ENCODE peak calls at places on chromosomes 11 and 22, in five cellular contexts. H is prostate gland, G is transverse colon, O is endothelial cell of umbilical vein, E is stomach. Z is an unnamed sample.
A peak's percentile ranks its signal among the peaks of the same experiment; 100 is the strongest.

GRCh38 chr11:85627332-85627997 is at the start of gene DLG2:
- DNase-seq in H (peak; percentile 12), G (no peak), O (peak; percentile 55), E (no peak), Z (peak; percentile 34)

GRCh38 chr22:20106205-20106848 is 9.6 kb upstream of the RANBP1 start:
- DNase-seq in H (no peak), G (no peak), O (no peak), E (no peak), Z (no peak)

GRCh38 chr11:119066481-119066880 is 1.1 kb upstream of the VPS11 start:
- DNase-seq in G (no peak), E (no peak), O (no peak), H (no peak), Z (no peak)

GRCh38 chr11:46983598-46983997 is 47.0 kb downstream of the CSTPP1 start:
- DNase-seq in E (no peak), H (no peak), G (peak; percentile 17), O (no peak), Z (no peak)

GRCh38 chr11:114219559-114220349 is 76.4 kb upstream of the NNMT start:
- DNase-seq in H (no peak), G (no peak), O (peak; percentile 95), E (no peak), Z (peak; percentile 70)

GRCh38 chr11:114088216-114088615 is 28.7 kb downstream of the ZBTB16 start:
- DNase-seq in E (no peak), G (no peak), H (no peak), O (no peak), Z (no peak)

GRCh38 chr11:128246364-128247234 is 340.8 kb downstream of the ETS1 start:
- DNase-seq in O (no peak), G (no peak), E (no peak), H (no peak), Z (no peak)

GRCh38 chr22:40116496-40117200 is 61.1 kb upstream of the TNRC6B start:
- DNase-seq in E (no peak), H (no peak), G (no peak), O (no peak), Z (no peak)

GRCh38 chr22:17559188-17559587 is 4.1 kb upstream of the SLC25A18 start:
- DNase-seq in G (no peak), E (no peak), H (no peak), O (no peak), Z (no peak)

GRCh38 chr11:126408496-126408895 is 53.0 kb downstream of the ST3GAL4 start:
- DNase-seq in E (no peak), G (no peak), O (no peak), H (no peak), Z (no peak)

DNA sequence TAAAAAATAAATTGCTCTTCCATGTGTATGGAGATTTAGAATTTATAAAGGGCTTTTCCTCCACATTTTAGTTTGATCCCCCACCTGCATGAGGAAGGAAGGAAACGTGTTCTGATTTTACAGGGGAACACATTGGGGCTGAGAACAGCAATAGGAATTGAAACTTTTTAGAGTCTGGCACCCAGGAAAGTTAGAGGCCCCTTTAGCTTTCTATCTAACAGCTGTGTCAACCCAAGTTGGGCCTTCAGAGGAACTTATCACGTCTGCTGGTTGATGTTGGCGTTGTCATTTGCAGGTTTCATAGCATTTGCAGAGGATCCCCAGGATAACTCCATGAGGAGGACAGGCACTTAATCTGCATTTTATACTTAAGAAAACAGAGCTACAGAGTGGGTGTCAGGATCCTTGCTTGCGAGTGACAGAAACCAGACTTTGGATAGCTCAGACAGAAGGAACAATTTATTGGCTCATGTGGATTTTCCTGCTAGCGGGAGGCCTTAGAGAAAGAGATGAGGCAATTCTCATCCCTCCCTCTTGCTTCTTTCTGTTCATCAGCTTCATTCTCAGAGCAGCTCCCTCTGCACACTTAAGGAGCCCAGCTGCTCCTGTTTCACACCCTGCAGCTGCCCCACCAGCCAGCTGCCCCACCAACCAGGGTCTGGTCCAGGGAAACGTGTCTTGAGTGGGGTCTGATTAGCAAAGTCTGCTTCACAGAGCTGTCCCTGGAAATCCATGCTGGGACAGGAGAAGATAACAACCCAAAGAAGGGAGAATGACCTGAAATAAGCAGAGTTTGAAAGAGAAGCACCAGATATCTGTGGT is 92.5 kb upstream of the OR4B1 start:
- DNase-seq in O (no peak), G (no peak), H (no peak), E (no peak), Z (no peak)
- TF ChIP-seq POLR2A in O (no peak), G (no peak), H (no peak), E (no peak), Z (no peak)

GRCh38 chr11:111978028-111978771 is 41.1 kb downstream of the DIXDC1 start:
- DNase-seq in O (peak; percentile 79), G (peak; percentile 37), E (no peak), H (peak; percentile 85), Z (peak; percentile 91)

GRCh38 chr11:111976614-111977140 is 39.5 kb downstream of the DIXDC1 start:
- DNase-seq in E (no peak), G (no peak), H (peak; percentile 53), O (no peak), Z (no peak)

GRCh38 chr11:111976119-111976518 is 39.0 kb downstream of the DIXDC1 start:
- DNase-seq in E (no peak), H (no peak), O (peak; percentile 44), G (no peak), Z (no peak)

GRCh38 chr11:111975076-111975806 is 38.1 kb downstream of the DIXDC1 start:
- DNase-seq in O (peak; percentile 88), H (no peak), E (no peak), G (no peak), Z (peak; percentile 38)

DNA sequence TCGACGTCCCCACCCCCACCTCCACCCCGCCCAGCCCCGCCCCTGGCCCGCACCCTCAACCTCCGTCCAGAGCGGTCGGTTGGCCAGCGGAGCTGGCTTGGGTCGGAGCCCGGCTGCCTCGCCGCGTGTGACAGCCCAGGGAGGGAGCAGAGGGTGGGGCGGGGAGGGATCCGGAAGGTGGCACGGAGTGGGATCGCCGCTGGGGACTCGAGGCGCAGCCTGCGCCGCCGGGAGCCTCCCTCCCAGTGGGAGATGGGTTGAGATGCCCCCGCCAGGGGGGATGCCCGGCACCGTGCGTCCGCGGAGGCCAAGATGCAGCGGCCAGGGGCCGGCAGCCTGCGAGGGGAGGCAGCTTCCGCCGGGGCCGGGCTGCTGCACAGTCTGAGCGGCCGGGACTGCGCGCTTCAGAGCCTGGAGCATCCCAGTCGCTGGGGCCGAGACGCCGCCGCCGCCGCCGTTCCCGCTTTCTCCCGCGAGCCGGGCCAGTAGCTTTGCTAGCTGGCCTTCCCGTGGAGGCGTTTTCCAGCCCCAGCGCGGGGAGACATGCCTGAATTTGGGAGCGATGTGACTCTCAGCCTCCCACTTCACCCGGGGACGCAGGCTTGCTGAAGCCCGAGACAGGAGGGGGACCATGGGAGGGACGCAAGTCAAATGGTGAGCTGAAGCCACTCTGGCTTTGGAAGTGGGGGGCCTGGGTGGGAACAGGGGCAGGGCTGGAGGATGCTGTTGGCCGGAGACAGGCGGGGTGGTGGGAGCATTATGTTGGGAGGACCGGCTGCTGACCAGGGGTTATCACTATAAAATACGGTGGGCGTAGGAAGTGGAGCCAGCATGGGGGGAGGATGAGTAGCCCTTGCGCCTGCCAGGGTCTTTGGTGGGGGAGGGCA is 40.2 kb downstream of the DIXDC1 start:
- DNase-seq in O (peak; percentile 45), G (peak; percentile 67), H (peak; percentile 69), E (peak; percentile 68), Z (peak; percentile 81)
- TF ChIP-seq POLR2A in O (no peak), G (no peak), H (peak; percentile 13), E (no peak), Z (no peak)

GRCh38 chr22:21964918-21965484 is 12.4 kb upstream of the PPM1F start:
- DNase-seq in O (no peak), E (no peak), G (no peak), H (no peak), Z (no peak)
- TF ChIP-seq POLR2A in O (no peak), E (no peak), G (no peak), H (no peak), Z (no peak)

GRCh38 chr11:123360267-123360936 is 69.7 kb upstream of the GRAMD1B start:
- DNase-seq in H (no peak), G (no peak), E (no peak), O (no peak), Z (no peak)

GRCh38 chr11:123354371-123354770 is 75.7 kb upstream of the GRAMD1B start:
- DNase-seq in E (no peak), H (no peak), O (no peak), G (no peak), Z (no peak)

GRCh38 chr11:123357990-123358827 is 71.9 kb upstream of the GRAMD1B start:
- DNase-seq in O (no peak), G (peak; percentile 14), H (no peak), E (no peak), Z (peak; percentile 35)

GRCh38 chr11:123356539-123356938 is 73.5 kb upstream of the GRAMD1B start:
- DNase-seq in H (no peak), G (no peak), O (no peak), E (no peak), Z (no peak)

DNA sequence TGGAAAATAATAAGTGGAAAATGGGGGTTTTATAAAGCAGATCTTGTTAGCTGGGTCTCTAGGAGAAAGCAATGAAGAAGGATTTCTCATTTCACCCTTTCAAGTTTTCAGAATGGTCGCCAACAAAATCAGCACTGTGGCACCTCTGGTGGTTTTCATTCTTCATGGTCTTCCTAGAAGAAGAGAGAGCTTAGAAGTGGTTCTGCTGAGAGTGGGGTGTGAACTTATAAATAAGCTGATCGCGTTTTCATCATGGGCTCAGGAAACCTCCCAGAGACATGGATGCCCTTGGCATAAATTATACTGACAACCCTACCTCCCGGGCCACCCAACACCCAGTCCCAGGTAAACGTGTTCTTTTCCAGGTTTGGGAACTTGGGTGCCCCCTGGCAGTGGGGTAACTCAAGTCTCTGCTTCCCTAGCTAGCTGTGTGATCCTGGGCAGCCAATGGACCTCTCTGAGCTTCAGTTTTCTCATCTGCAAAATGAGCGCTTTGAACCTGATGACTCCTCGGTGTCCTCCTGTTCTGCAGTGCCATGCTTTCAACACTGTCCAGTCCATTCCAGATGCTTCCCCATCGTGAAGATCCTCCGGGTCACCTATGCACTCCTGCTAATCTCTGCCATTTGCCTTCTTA is 72.6 kb upstream of the GRAMD1B start:
- DNase-seq in O (no peak), G (no peak), H (no peak), E (no peak), Z (no peak)
- TF ChIP-seq POLR2A in O (no peak), G (no peak), H (no peak), E (no peak), Z (no peak)

DNA sequence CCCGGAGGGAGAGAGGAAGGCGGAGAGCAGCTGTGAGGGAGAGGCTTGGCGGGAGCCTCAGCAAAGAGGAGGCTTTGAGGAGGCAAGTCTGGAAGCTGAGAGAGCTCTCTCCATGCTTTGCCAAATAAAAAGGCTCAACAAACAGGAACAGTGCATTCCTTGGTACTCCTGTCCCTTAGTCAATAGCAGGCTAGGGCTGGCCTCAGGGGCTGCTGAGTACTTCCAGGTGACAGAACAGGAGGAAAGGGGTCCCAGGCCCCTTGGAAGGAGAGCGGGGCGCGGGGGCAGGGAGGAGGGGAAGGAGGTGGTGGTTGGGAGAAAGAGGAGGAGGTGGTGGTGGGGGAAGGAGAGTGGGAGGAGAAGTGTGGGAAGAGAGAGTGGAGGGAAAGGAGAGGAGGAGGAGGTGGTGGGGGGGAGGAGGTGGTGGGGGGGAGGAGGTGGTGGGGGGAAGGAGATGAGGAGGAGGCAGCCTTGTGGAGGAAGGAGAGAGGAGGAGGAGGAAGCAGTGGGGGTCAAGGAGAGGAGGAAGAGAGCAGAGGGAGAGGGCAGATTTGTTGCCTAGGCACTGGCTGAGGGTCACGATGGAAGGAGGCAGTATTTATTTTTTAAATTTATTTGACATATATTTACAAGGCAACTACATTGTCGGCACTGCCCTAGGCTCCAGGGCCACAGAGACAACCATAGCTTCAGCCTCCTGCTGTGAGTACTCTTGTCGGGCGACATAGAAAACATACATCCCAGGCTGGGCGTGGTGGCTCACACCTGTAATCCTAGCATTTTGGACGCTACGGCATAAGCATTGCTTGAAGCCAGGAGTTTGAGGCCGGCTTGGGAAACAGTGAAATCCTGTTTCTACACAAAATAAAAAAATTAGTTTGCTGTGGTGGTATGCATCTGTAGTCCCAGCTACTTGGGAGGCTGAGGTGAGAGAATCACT is 74.2 kb upstream of the ZBED5 start:
- DNase-seq in H (peak; percentile 81), G (peak; percentile 36), O (no peak), E (no peak), Z (peak; percentile 41)
- TF ChIP-seq POLR2A in H (no peak), G (peak; percentile 53), O (peak; percentile 54), E (no peak), Z (no peak)